ENCODE peak calls at places on chromosomes 7 and 10, in eight cellular contexts. Z is IMR-90; L is uterus; G is left lung; I is activated CD8-positive, alpha-beta T cell treated with anti-CD3 and anti-CD28 coated beads for 36 hours; J is heart left ventricle; Q is HFFc6; P is RWPE2. A is an unnamed sample.

GRCh38 chr7:143243011-143243410 is 20.2 kb upstream of the GSTK1 start:
- DNase-seq in Z (no peak), L (no peak), G (no peak), I (no peak), J (no peak), Q (no peak), P (no peak), A (no peak)

GRCh38 chr7:29146888-29147609 is 712 bp upstream of the CPVL start:
- DNase-seq in Z (no peak), L (no peak), G (no peak), I (no peak), J (peak), Q (peak), P (no peak), A (peak)

GRCh38 chr10:118447478-118447877 is 105.4 kb upstream of the FAM204A start:
- DNase-seq in Z (no peak), L (peak), G (no peak), I (no peak), J (peak), Q (peak), P (peak), A (no peak)

GRCh38 chr10:68516766-68517165 is 10.6 kb downstream of the SLC25A16 start:
- DNase-seq in Z (peak), L (no peak), G (no peak), I (no peak), J (no peak), Q (peak), P (no peak), A (peak)

GRCh38 chr10:79380918-79381775 is 33.9 kb downstream of the PPIF start:
- DNase-seq in Z (no peak), L (peak), G (peak), I (no peak), J (peak), Q (no peak), P (peak), A (no peak)

GRCh38 chr7:6577369-6578113 is at the start of gene ZDHHC4:
- DNase-seq in Z (peak), L (peak), G (peak), I (peak), J (peak), Q (peak), P (peak), A (peak)

GRCh38 chr10:28127881-28128280 is 129.0 kb upstream of the ODAD2 start:
- DNase-seq in Z (peak), L (no peak), G (no peak), I (no peak), J (no peak), Q (no peak), P (no peak), A (no peak)

GRCh38 chr7:44050121-44050914 is 5.8 kb downstream of the DBNL start:
- DNase-seq in Z (no peak), L (peak), G (no peak), I (no peak), J (no peak), Q (no peak), P (no peak), A (no peak)

GRCh38 chr10:109456566-109457361 is 466.5 kb downstream of the XPNPEP1 start:
- DNase-seq in Z (no peak), L (no peak), G (no peak), I (no peak), J (no peak), Q (no peak), P (no peak), A (no peak)
- TF ChIP-seq CTCF in Z (no peak), L (no peak), G (no peak), I (no peak), J (no peak), Q (no peak), P (no peak), A (no peak)

GRCh38 chr10:106384541-106384940 is 780.0 kb downstream of the SORCS1 start:
- DNase-seq in Z (peak), L (no peak), G (no peak), I (no peak), J (no peak), Q (no peak), P (no peak), A (no peak)
- TF ChIP-seq CTCF in Z (no peak), L (no peak), G (no peak), I (no peak), J (no peak), Q (no peak), P (no peak), A (no peak)

DNA sequence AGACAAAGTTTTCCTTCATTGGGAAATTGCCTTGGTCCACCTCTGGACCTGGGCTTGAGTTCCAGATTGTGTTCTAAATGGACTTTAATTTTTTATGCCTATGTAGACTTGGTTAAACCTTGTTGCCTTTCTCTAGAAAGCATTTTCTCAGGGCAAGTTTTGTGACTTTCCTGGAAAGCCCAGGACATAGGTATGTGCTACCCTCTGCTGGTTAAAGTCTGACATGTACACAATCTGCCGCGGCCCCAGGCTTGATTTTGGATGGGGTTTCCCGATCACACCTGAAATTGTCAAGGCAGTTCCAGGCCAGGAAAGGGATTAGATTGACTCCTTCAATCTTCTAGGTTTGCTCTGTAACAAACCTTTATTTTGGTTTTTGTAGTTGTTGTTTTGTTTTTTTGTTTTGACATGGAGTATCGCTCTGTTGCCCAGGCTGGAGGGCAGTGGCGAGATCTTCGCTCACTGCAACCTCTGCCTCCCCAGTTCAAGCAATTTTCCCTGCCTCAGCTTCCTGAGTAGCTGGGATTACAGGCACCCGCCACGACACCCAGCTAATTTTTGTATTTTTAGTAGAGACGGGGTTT is 14.1 kb upstream of the AKR1B10 start:
- DNase-seq in Z (peak), L (no peak), G (no peak), I (peak), J (peak), Q (peak), P (no peak), A (no peak)
- TF ChIP-seq CTCF in Z (peak), L (peak), G (peak), I (peak), J (peak), Q (peak), P (peak), A (peak)

GRCh38 chr7:102464577-102465280 is at the start of the genes ALKBH4 and LRWD1:
- DNase-seq in Z (peak), L (peak), G (peak), I (peak), J (peak), Q (peak), P (peak), A (peak)
- TF ChIP-seq CTCF in Z (peak), L (peak), G (no peak), I (peak), J (peak), Q (peak), P (peak), A (no peak)

GRCh38 chr10:109882251-109883057 is 40.9 kb downstream of the XPNPEP1 start:
- DNase-seq in Z (no peak), L (no peak), G (no peak), I (no peak), J (no peak), Q (no peak), P (no peak), A (no peak)

GRCh38 chr10:109881481-109881880 is 41.8 kb downstream of the XPNPEP1 start:
- DNase-seq in Z (no peak), L (no peak), G (no peak), I (no peak), J (no peak), Q (no peak), P (no peak), A (no peak)

GRCh38 chr10:109877546-109877945 is 45.8 kb downstream of the XPNPEP1 start:
- DNase-seq in Z (no peak), L (no peak), G (no peak), I (no peak), J (no peak), Q (no peak), P (no peak), A (no peak)

GRCh38 chr10:109883859-109884771 is 39.2 kb downstream of the XPNPEP1 start:
- DNase-seq in Z (peak), L (peak), G (peak), I (peak), J (peak), Q (peak), P (no peak), A (no peak)

DNA sequence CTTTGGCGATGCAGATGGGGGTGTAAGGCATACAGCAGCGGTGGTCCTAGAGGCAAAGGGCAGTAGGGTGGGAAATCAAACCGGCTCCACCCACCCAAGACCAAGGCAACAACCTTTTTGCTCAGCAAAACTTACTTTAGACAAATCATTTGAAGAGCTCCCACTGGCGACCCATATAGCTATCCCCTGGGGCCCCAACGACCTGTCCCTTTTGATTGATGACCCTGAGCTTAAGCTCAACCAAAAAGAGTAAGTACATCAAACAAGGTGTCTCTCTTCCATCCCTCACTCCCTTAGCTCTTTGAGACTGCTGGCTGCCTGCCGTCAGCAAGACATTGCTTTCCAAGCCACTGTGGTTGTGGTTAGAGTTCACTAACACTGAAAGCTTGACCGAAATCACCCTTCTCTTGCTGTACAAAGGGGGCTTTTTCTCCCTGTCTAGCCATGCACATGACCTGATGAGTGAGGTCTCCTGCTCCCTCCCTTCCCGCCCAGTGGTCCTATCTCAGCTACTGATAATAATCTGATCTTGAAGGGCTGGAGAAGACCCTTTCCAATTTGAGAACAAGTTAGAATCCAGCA is 42.3 kb downstream of the XPNPEP1 start:
- DNase-seq in Z (no peak), L (no peak), G (no peak), I (no peak), J (no peak), Q (no peak), P (no peak), A (no peak)
- TF ChIP-seq CTCF in Z (no peak), L (no peak), G (no peak), I (no peak), J (no peak), Q (no peak), P (no peak), A (no peak)